ENCODE peak calls at places on chromosome 20, in eight cellular contexts. Z is AG04450, T is tibial nerve, J is GM13976, A is bronchial epithelial cell, Q is GM20000, C is foreskin fibroblast, R is thoracic aorta. X is an unnamed sample.
A peak's percentile ranks its signal among the peaks of the same experiment; 100 is the strongest.

GRCh38 chr20:33407796-33408195 is 6.5 kb upstream of the CDK5RAP1 start:
- DNase-seq in A (no peak), C (no peak), R (no peak), J (no peak), Q (no peak), Z (no peak), T (no peak), X (no peak)

GRCh38 chr20:37571033-37571432 is 43.4 kb upstream of the BLCAP start:
- DNase-seq in T (no peak), C (no peak), R (no peak), Z (no peak), A (no peak), J (no peak), Q (no peak), X (no peak)

GRCh38 chr20:7775072-7775471 is 165.2 kb downstream of the HAO1 start:
- DNase-seq in A (no peak), J (no peak), Z (no peak), C (peak; percentile 60), T (no peak), R (no peak), Q (no peak), X (peak; percentile 54)

GRCh38 chr20:10519361-10520048 is 84.4 kb downstream of the SLX4IP start:
- DNase-seq in Z (no peak), A (peak; percentile 93), R (no peak), J (no peak), C (peak; percentile 70), Q (no peak), T (no peak), X (no peak)

GRCh38 chr20:21238400-21238799 is 64.7 kb upstream of the XRN2 start:
- DNase-seq in Q (no peak), C (no peak), R (no peak), J (no peak), Z (no peak), T (no peak), A (no peak), X (no peak)

GRCh38 chr20:51586005-51586440 is 43.5 kb upstream of the NFATC2 start:
- DNase-seq in R (no peak), A (peak; percentile 45), T (no peak), Z (no peak), C (peak; percentile 81), Q (no peak), J (no peak), X (peak; percentile 64)

GRCh38 chr20:33933469-33933909 is 60.2 kb upstream of the RALY start:
- DNase-seq in Q (peak; percentile 66), C (peak; percentile 40), T (peak; percentile 39), J (peak; percentile 71), R (no peak), Z (no peak), A (peak; percentile 56), X (peak; percentile 31)

GRCh38 chr20:60921021-60921622 is 330.9 kb upstream of the CDH4 start:
- DNase-seq in T (no peak), R (no peak), C (no peak), Q (peak; percentile 17), Z (no peak), A (no peak), J (no peak), X (no peak)

GRCh38 chr20:62181808-62182207 is 1.0 kb upstream of the MTG2 start:
- DNase-seq in Q (no peak), J (no peak), A (no peak), T (no peak), R (no peak), Z (no peak), C (no peak), X (no peak)

DNA sequence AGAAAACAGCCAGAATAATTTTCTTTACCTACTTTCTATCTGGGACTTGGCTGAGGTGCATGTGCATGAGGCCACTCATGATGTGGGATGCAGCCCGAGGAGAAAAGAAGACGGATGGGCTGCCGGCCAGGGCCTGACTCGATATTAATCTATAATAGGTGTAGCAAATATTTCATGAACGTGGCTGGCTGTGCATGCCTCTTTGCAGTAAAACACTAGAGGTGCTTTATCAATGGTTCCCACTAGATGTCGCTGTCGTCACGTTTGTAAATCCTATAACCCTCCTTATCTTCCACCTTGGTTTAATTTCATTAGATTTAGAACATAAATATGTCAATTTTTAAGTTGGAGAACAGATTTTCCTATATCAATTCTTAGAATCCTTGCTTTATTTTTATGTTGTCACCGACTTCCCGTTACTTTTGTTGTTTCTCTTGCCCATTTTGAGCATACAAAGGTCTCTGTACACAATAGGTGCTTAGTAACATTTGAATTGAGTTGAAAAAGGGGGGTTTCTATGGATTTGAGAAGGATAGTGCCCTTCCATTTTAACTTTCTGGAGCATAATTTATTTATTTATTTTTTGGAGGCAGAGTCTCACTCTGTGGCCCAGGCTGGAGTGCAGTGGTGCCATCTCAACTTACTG is 19.6 kb upstream of the FERMT1 start:
- DNase-seq in A (peak; percentile 65), C (peak; percentile 38), R (no peak), J (peak; percentile 73), Z (peak; percentile 23), Q (peak; percentile 68), T (peak; percentile 74), X (peak; percentile 22)
- TF ChIP-seq CTCF in A (peak; percentile 72), C (peak; percentile 72), R (peak; percentile 82), J (peak; percentile 67), Z (peak; percentile 85), Q (peak; percentile 66), T (peak; percentile 65), X (peak; percentile 77)

GRCh38 chr20:4449977-4450715 is 271.6 kb upstream of the PRND start:
- DNase-seq in A (peak; percentile 57), Z (no peak), T (no peak), R (no peak), C (no peak), Q (no peak), J (no peak), X (no peak)
- TF ChIP-seq CTCF in A (peak; percentile 29), Z (peak; percentile 61), T (no peak), R (no peak), C (peak; percentile 32), Q (no peak), J (no peak), X (peak; percentile 15)

GRCh38 chr20:54093423-54094267 is 23.3 kb upstream of the BCAS1 start:
- DNase-seq in Z (no peak), J (no peak), R (no peak), Q (no peak), T (no peak), A (no peak), C (no peak), X (no peak)
- TF ChIP-seq CTCF in Z (no peak), J (no peak), R (no peak), Q (no peak), T (no peak), A (no peak), C (no peak), X (no peak)

GRCh38 chr20:44004306-44004915 is 89.8 kb downstream of the TOX2 start:
- DNase-seq in J (no peak), A (no peak), Q (no peak), R (no peak), Z (no peak), T (no peak), C (no peak), X (no peak)
- TF ChIP-seq CTCF in J (no peak), A (no peak), Q (no peak), R (no peak), Z (no peak), T (no peak), C (no peak), X (no peak)

DNA sequence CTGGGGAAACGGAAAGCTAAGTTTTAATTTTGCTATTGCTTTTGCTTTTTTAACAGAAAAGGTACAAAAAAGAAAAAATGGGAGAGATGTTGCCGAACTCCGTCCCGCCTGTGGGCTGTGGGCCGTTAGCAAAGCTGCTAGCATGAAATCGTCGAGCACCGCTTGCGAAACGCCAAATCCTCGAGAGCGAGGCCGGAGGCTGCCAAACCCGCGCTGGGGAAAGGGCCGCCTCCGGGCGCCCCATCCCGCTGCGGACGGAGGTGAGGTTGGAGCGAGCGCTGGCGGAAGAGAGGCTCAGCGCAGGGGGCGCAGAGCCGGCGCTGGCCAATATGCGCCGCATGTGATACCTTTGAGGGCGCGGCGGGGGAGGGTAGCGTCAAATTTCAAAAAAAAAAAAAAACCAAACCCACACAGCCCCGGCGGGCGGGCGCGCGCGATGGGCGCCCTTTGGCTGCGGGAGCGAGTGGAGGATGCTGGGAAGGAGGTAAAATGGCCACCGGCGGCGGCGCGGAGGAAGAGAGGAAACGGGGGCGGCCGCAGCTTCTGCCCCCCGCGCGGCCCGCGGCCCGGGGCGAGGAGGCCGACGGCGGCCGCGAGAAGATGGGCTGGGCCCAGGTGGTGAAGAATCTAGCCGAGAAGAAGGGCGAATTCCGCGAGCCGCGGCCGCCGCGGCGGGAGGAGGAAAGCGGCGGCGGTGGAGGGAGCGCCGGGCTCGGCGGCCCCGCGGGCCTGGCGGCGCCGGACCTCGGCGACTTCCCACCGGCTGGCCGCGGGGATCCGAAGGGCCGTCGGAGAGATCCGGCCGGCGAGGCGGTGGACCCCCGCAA is at the start of gene ZCCHC3:
- DNase-seq in Z (peak; percentile 93), C (peak; percentile 98), J (peak; percentile 94), A (peak; percentile 73), R (peak; percentile 61), Q (peak; percentile 94), T (peak; percentile 84), X (peak; percentile 91)
- TF ChIP-seq CTCF in Z (peak; percentile 5), C (no peak), J (no peak), A (no peak), R (peak; percentile 13), Q (no peak), T (peak; percentile 17), X (peak; percentile 11)

GRCh38 chr20:52996726-52997125 is 24.6 kb downstream of the TSHZ2 start:
- DNase-seq in C (no peak), R (no peak), Z (no peak), Q (no peak), A (no peak), T (no peak), J (no peak), X (no peak)
- TF ChIP-seq CTCF in C (no peak), R (no peak), Z (no peak), Q (no peak), A (no peak), T (no peak), J (no peak), X (no peak)

GRCh38 chr20:49674383-49675352 is 39.0 kb downstream of the B4GALT5 start:
- DNase-seq in J (no peak), T (no peak), C (no peak), Q (no peak), A (peak; percentile 56), R (no peak), Z (no peak), X (no peak)
- TF ChIP-seq CTCF in J (no peak), T (no peak), C (no peak), Q (no peak), A (peak; percentile 2), R (no peak), Z (no peak), X (no peak)